ENCODE peak calls at places on chromosomes 7 and 10, in seven cellular contexts. T, Z, B, R, U, D and Q are unnamed samples.

GRCh38 chr10:26810435-26811026 is 50.2 kb downstream of the ABI1 start:
- DNase-seq in D (no peak), B (no peak), Z (no peak), T (no peak), U (no peak), R (no peak), Q (no peak)

GRCh38 chr7:46989247-46989646 is 592.7 kb downstream of the TNS3 start:
- DNase-seq in Z (no peak), B (no peak), D (no peak), U (no peak), T (no peak), R (no peak), Q (no peak)

GRCh38 chr10:47415520-47416304 is 31.6 kb upstream of the ZNF488 start:
- DNase-seq in U (no peak), R (no peak), T (no peak), Z (no peak), D (no peak), B (no peak), Q (no peak)

GRCh38 chr10:54660397-54660796 is 140.6 kb downstream of the PCDH15 start:
- DNase-seq in U (no peak), B (no peak), Z (no peak), T (no peak), D (no peak), R (no peak), Q (no peak)

GRCh38 chr7:7438851-7439250 is 96.8 kb downstream of the COL28A1 start:
- DNase-seq in B (peak; percentile 78), D (no peak), Z (peak; percentile 36), U (no peak), R (peak; percentile 87), T (no peak), Q (no peak)

GRCh38 chr7:118153551-118154177 is 30.3 kb upstream of the LSM8 start:
- DNase-seq in U (no peak), T (peak; percentile 14), Z (peak; percentile 23), D (no peak), B (peak; percentile 57), R (peak; percentile 28), Q (peak; percentile 72)

GRCh38 chr10:78688945-78689935 is 379.5 kb upstream of the ZMIZ1 start:
- DNase-seq in Z (no peak), B (no peak), R (no peak), T (peak; percentile 73), U (no peak), D (no peak), Q (peak; percentile 6)

GRCh38 chr10:51117053-51117660 is 42.9 kb downstream of the PRKG1 start:
- DNase-seq in B (no peak), T (no peak), Z (no peak), U (no peak), D (no peak), R (no peak), Q (no peak)

GRCh38 chr10:89643812-89644690 is 991 bp downstream of the PANK1 start:
- DNase-seq in U (peak; percentile 94), Z (peak; percentile 99), D (peak; percentile 84), T (peak; percentile 90), R (peak; percentile 91), B (peak; percentile 92), Q (peak; percentile 98)
- TF ChIP-seq POLR2AphosphoS5 in U (peak; percentile 97), Z (peak; percentile 99), D (peak; percentile 98), T (peak; percentile 99), R (peak; percentile 98), B (peak; percentile 55), Q (peak; percentile 100)

DNA sequence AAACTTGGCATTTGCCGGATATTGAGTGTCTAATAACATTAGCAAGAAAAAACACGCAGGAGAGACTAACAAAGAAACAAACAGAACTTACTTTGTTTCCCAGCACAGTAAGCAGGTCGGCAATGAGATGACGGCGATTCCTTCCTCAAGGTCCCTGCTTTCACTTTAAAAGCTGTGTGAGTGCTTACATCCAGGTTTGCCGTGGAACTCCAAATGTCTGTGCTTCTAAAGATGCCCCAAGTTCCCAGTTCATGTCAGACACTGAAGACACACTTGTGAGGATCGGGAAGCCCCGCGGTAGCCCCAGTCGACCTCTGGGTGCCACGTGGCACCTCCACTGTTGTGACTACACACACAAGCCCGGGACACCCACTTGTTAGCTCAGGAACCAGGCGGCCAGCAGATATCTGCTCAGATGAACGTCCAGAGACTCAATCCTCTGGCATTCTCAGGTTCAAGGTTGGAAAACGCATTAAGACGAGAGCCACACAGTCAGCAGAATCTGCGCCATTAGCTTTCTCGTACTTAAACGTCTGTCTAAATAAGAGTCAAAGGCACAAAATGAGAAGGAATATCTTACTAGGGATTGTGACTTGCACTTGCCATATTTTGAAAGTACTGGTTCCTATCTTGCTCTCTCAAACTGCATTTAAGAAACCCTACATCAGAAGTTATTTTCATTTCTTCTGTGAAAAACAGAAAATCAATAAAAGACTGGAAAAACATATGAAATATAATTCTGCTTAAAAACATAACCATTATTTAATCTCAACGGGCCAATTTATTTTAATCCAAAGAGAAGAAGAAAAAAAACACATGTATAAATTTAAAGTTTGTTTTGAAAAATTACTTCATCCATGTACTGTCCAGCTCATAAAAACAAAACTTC is 207.6 kb upstream of the KLF14 start:
- DNase-seq in Z (peak; percentile 75), U (no peak), R (no peak), D (no peak), B (peak; percentile 55), T (no peak), Q (no peak)
- H2AFZ ChIP-seq in Z (no peak overlapping the region), U (no peak overlapping the region), R (no peak overlapping the region), D (no peak overlapping the region), B (no peak overlapping the region), T (no peak overlapping the region), Q (no peak overlapping the region)

GRCh38 chr7:17745588-17745987 is 194.7 kb downstream of the SNX13 start:
- DNase-seq in R (no peak), T (no peak), D (no peak), U (no peak), Z (no peak), B (no peak), Q (no peak)
- TF ChIP-seq POLR2AphosphoS5 in R (no peak), T (no peak), D (no peak), U (no peak), Z (no peak), B (no peak), Q (no peak)

GRCh38 chr10:49678827-49679479 is 498 bp upstream of the C10orf53 start:
- DNase-seq in D (peak; percentile 33), R (no peak), T (peak; percentile 33), Z (no peak), B (no peak), U (no peak), Q (no peak)
- H2AFZ ChIP-seq in D (peak overlapping the region; percentile 71), R (no peak overlapping the region), T (peak overlapping the region; percentile 71), Z (no peak overlapping the region), B (peak overlapping the region; percentile 39), U (no peak overlapping the region), Q (peak overlapping the region; percentile 98)

DNA sequence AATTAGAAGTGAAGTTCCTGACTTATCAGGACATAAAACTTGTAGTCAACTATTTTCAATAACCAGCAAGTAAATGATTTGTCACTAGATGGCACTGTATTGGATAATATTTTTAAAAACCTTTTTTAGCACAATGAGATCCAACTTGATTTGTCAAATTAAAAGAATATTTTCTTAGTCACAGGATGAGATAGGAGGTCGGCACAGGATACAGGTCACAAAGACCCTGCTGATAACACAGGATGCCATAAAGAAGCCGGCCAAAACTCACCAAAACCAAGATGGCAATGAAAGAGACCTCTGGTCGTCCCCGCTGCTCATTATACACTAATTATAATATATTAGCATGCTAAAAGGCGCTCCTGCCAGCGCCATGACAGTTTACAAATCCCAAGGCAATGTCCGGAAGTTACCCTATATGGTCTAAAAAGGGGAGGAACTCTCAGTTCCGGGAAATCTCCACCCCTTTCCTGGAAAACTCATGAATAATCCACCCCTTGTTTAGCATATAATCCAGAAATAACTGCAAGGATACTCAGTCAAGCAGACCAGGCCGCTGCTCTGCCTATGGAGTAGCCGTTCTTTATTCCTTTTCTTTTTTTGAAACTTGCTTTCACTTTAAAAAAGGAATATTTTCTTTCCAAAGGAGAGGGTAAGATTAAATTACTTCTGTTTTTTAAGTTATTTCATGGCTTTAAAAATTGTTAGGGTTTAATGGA is 255.7 kb upstream of the MKLN1 start:
- DNase-seq in Z (no peak), R (no peak), T (peak; percentile 37), B (peak; percentile 96), D (no peak), U (no peak), Q (peak; percentile 56)
- TF ChIP-seq POLR2AphosphoS5 in Z (no peak), R (no peak), T (peak; percentile 42), B (peak; percentile 33), D (no peak), U (no peak), Q (no peak)

GRCh38 chr7:135888740-135889139 is 88.4 kb downstream of the MTPN start:
- DNase-seq in B (no peak), T (no peak), D (no peak), Z (no peak), R (no peak), U (no peak), Q (no peak)

GRCh38 chr7:135879238-135879637 is 97.9 kb downstream of the MTPN start:
- DNase-seq in U (no peak), R (no peak), T (no peak), D (no peak), B (no peak), Z (no peak), Q (no peak)

GRCh38 chr7:135889823-135890222 is 87.3 kb downstream of the MTPN start:
- DNase-seq in R (no peak), B (no peak), Z (no peak), T (no peak), D (no peak), U (no peak), Q (no peak)

GRCh38 chr7:135886334-135887132 is 90.6 kb downstream of the MTPN start:
- DNase-seq in Z (no peak), R (no peak), D (no peak), T (no peak), U (no peak), B (no peak), Q (no peak)

GRCh38 chr7:135884495-135885237 is 92.5 kb downstream of the MTPN start:
- DNase-seq in U (no peak), Z (no peak), T (no peak), B (no peak), R (no peak), D (no peak), Q (no peak)
- H2AFZ ChIP-seq in U (no peak overlapping the region), Z (no peak overlapping the region), T (no peak overlapping the region), B (no peak overlapping the region), R (no peak overlapping the region), D (no peak overlapping the region), Q (no peak overlapping the region)